ENCODE peak calls at places on chromosomes 13 and 19, in seven cellular contexts. One of them, this sample, is unnamed.

GRCh38 chr13:62357887-62358645 is 942.4 kb upstream of the PCDH20 start:
- DNase-seq in adipocyte: peak; percentile 64
- DNase-seq in iris pigment epithelial cell: peak; percentile 54
- DNase-seq in fibroblast of the conjunctiva: peak; percentile 50
- DNase-seq in right lobe of liver: no peak
- DNase-seq in AG09309: no peak
- DNase-seq in KBM-7: peak; percentile 60
- DNase-seq in this sample: peak; percentile 1

GRCh38 chr13:90171649-90172048 is 1175.8 kb upstream of the MIR17HG start:
- DNase-seq in adipocyte: no peak
- DNase-seq in iris pigment epithelial cell: no peak
- DNase-seq in fibroblast of the conjunctiva: no peak
- DNase-seq in right lobe of liver: no peak
- DNase-seq in AG09309: no peak
- DNase-seq in KBM-7: no peak
- DNase-seq in this sample: no peak

GRCh38 chr13:28718186-28718537 is 608 bp downstream of the SLC46A3 start:
- DNase-seq in adipocyte: peak; percentile 58
- DNase-seq in iris pigment epithelial cell: peak; percentile 46
- DNase-seq in fibroblast of the conjunctiva: no peak
- DNase-seq in right lobe of liver: no peak
- DNase-seq in AG09309: no peak
- DNase-seq in KBM-7: no peak
- DNase-seq in this sample: no peak

GRCh38 chr13:96673825-96674224 is 320.5 kb downstream of the OXGR1 start:
- DNase-seq in adipocyte: no peak
- DNase-seq in iris pigment epithelial cell: no peak
- DNase-seq in fibroblast of the conjunctiva: no peak
- DNase-seq in right lobe of liver: no peak
- DNase-seq in AG09309: no peak
- DNase-seq in KBM-7: no peak
- DNase-seq in this sample: no peak

GRCh38 chr13:105153626-105154025 is 1381.8 kb downstream of the EFNB2 start:
- DNase-seq in adipocyte: peak; percentile 81
- DNase-seq in iris pigment epithelial cell: peak; percentile 51
- DNase-seq in fibroblast of the conjunctiva: peak; percentile 2
- DNase-seq in right lobe of liver: no peak
- DNase-seq in AG09309: no peak
- DNase-seq in KBM-7: no peak
- DNase-seq in this sample: no peak

GRCh38 chr19:14146789-14147216 is 10.4 kb upstream of the ASF1B start:
- DNase-seq in adipocyte: peak; percentile 86
- DNase-seq in iris pigment epithelial cell: peak; percentile 79
- DNase-seq in fibroblast of the conjunctiva: peak; percentile 63
- DNase-seq in right lobe of liver: no peak
- DNase-seq in AG09309: peak; percentile 79
- DNase-seq in KBM-7: peak; percentile 34
- DNase-seq in this sample: peak; percentile 70

GRCh38 chr19:55585658-55586339 is 5.2 kb upstream of the ZNF579 start:
- DNase-seq in adipocyte: peak; percentile 75
- DNase-seq in iris pigment epithelial cell: peak; percentile 87
- DNase-seq in fibroblast of the conjunctiva: peak; percentile 53
- DNase-seq in right lobe of liver: peak; percentile 67
- DNase-seq in AG09309: no peak
- DNase-seq in KBM-7: no peak
- DNase-seq in this sample: peak; percentile 30

GRCh38 chr19:16893686-16893990 is 4.8 kb downstream of the F2RL3 start:
- DNase-seq in adipocyte: no peak
- DNase-seq in iris pigment epithelial cell: no peak
- DNase-seq in fibroblast of the conjunctiva: no peak
- DNase-seq in right lobe of liver: no peak
- DNase-seq in AG09309: no peak
- DNase-seq in KBM-7: no peak
- DNase-seq in this sample: no peak

GRCh38 chr19:28963481-28964245 is 249.3 kb downstream of the UQCRFS1 start:
- DNase-seq in adipocyte: no peak
- DNase-seq in iris pigment epithelial cell: no peak
- DNase-seq in fibroblast of the conjunctiva: no peak
- DNase-seq in right lobe of liver: no peak
- DNase-seq in AG09309: no peak
- DNase-seq in KBM-7: no peak
- DNase-seq in this sample: no peak

GRCh38 chr19:40571005-40571318 is 5.7 kb upstream of the SHKBP1 start:
- DNase-seq in adipocyte: no peak
- DNase-seq in iris pigment epithelial cell: no peak
- DNase-seq in fibroblast of the conjunctiva: no peak
- DNase-seq in right lobe of liver: no peak
- DNase-seq in AG09309: no peak
- DNase-seq in KBM-7: no peak
- DNase-seq in this sample: no peak

GRCh38 chr19:34224996-34225658 is 29.2 kb upstream of the GARRE1 start:
- DNase-seq in adipocyte: peak; percentile 40
- DNase-seq in iris pigment epithelial cell: peak; percentile 76
- DNase-seq in fibroblast of the conjunctiva: no peak
- DNase-seq in right lobe of liver: no peak
- DNase-seq in AG09309: no peak
- DNase-seq in KBM-7: no peak
- DNase-seq in this sample: peak; percentile 23

GRCh38 chr19:5504115-5504514 is 48.9 kb downstream of the ZNRF4 start:
- DNase-seq in adipocyte: no peak
- DNase-seq in iris pigment epithelial cell: no peak
- DNase-seq in fibroblast of the conjunctiva: no peak
- DNase-seq in right lobe of liver: no peak
- DNase-seq in AG09309: no peak
- DNase-seq in KBM-7: no peak
- DNase-seq in this sample: no peak

GRCh38 chr13:30607908-30608307 is 9.8 kb upstream of the USPL1 start:
- DNase-seq in adipocyte: no peak
- DNase-seq in iris pigment epithelial cell: no peak
- DNase-seq in fibroblast of the conjunctiva: no peak
- DNase-seq in right lobe of liver: no peak
- DNase-seq in AG09309: no peak
- DNase-seq in KBM-7: peak; percentile 28
- DNase-seq in this sample: no peak

GRCh38 chr13:73225983-73226382 is 167.2 kb downstream of the KLF5 start:
- DNase-seq in adipocyte: no peak
- DNase-seq in iris pigment epithelial cell: no peak
- DNase-seq in fibroblast of the conjunctiva: no peak
- DNase-seq in right lobe of liver: no peak
- DNase-seq in AG09309: no peak
- DNase-seq in KBM-7: no peak
- DNase-seq in this sample: no peak

GRCh38 chr13:110666255-110666533 is 39.7 kb downstream of the CARS2 start:
- DNase-seq in adipocyte: no peak
- DNase-seq in iris pigment epithelial cell: no peak
- DNase-seq in fibroblast of the conjunctiva: no peak
- DNase-seq in right lobe of liver: no peak
- DNase-seq in AG09309: no peak
- DNase-seq in KBM-7: no peak
- DNase-seq in this sample: no peak

GRCh38 chr19:15178629-15179308 is 22.0 kb downstream of the NOTCH3 start:
- DNase-seq in adipocyte: no peak
- DNase-seq in iris pigment epithelial cell: no peak
- DNase-seq in fibroblast of the conjunctiva: no peak
- DNase-seq in right lobe of liver: peak; percentile 47
- DNase-seq in AG09309: no peak
- DNase-seq in KBM-7: no peak
- DNase-seq in this sample: no peak

GRCh38 chr19:288911-289310 is 2.3 kb downstream of the PLPP2 start:
- DNase-seq in adipocyte: no peak
- DNase-seq in iris pigment epithelial cell: no peak
- DNase-seq in fibroblast of the conjunctiva: no peak
- DNase-seq in right lobe of liver: no peak
- DNase-seq in AG09309: no peak
- DNase-seq in KBM-7: no peak
- DNase-seq in this sample: no peak

GRCh38 chr19:38734426-38735256 is 9.6 kb downstream of the CAPN12 start:
- DNase-seq in adipocyte: no peak
- DNase-seq in iris pigment epithelial cell: no peak
- DNase-seq in fibroblast of the conjunctiva: no peak
- DNase-seq in right lobe of liver: peak; percentile 48
- DNase-seq in AG09309: no peak
- DNase-seq in KBM-7: peak; percentile 61
- DNase-seq in this sample: no peak

GRCh38 chr19:31511098-31511497 is 161.9 kb upstream of the TSHZ3 start:
- DNase-seq in adipocyte: no peak
- DNase-seq in iris pigment epithelial cell: no peak
- DNase-seq in fibroblast of the conjunctiva: no peak
- DNase-seq in right lobe of liver: peak; percentile 5
- DNase-seq in AG09309: no peak
- DNase-seq in KBM-7: no peak
- DNase-seq in this sample: no peak

GRCh38 chr13:30810261-30810701 is 74.9 kb downstream of the ALOX5AP start:
- DNase-seq in adipocyte: no peak
- DNase-seq in iris pigment epithelial cell: no peak
- DNase-seq in fibroblast of the conjunctiva: no peak
- DNase-seq in right lobe of liver: no peak
- DNase-seq in AG09309: no peak
- DNase-seq in KBM-7: no peak
- DNase-seq in this sample: no peak

GRCh38 chr19:4441994-4442845 is 15.4 kb downstream of the UBXN6 start:
- DNase-seq in adipocyte: no peak
- DNase-seq in iris pigment epithelial cell: no peak
- DNase-seq in fibroblast of the conjunctiva: no peak
- DNase-seq in right lobe of liver: no peak
- DNase-seq in AG09309: no peak
- DNase-seq in KBM-7: peak; percentile 35
- DNase-seq in this sample: no peak

GRCh38 chr13:79402074-79402635 is 3.9 kb downstream of the RBM26 start:
- DNase-seq in adipocyte: peak; percentile 29
- DNase-seq in iris pigment epithelial cell: peak; percentile 28
- DNase-seq in fibroblast of the conjunctiva: no peak
- DNase-seq in right lobe of liver: no peak
- DNase-seq in AG09309: no peak
- DNase-seq in KBM-7: no peak
- DNase-seq in this sample: peak; percentile 12

This sample was measured in stromal cell of bone marrow.